ENCODE peak calls at places on chromosomes 7 and 10, in seven cellular contexts. H is colonic mucosa; Z is Peyer's patch; G is pancreas; T is naive thymus-derived CD4-positive, alpha-beta T cell; W is Karpas-422; A is mucosa of descending colon. N is an unnamed sample.

GRCh38 chr7:164882-165660 is 27.3 kb upstream of the FAM20C start:
- DNase-seq in H (peak), Z (no peak), G (peak), T (no peak), W (no peak), A (peak), N (peak)

GRCh38 chr7:141354251-141354650 is 197.0 kb upstream of the AGK start:
- DNase-seq in H (no peak), Z (no peak), G (no peak), T (no peak), W (no peak), A (no peak), N (no peak)

GRCh38 chr7:55185941-55186609 is 167.3 kb downstream of the EGFR start:
- DNase-seq in H (no peak), Z (no peak), G (no peak), T (no peak), W (no peak), A (no peak), N (no peak)

GRCh38 chr10:99520040-99520803 is 12.5 kb upstream of the NKX2-3 start:
- DNase-seq in H (peak), Z (no peak), G (peak), T (no peak), W (no peak), A (no peak), N (no peak)

GRCh38 chr7:48710995-48711394 is 213.4 kb upstream of the CDC14C start:
- DNase-seq in H (no peak), Z (no peak), G (no peak), T (no peak), W (peak), A (no peak), N (no peak)

GRCh38 chr7:46257766-46258448 is 336.8 kb upstream of the IGFBP3 start:
- DNase-seq in H (no peak), Z (no peak), G (no peak), T (no peak), W (no peak), A (no peak), N (no peak)

GRCh38 chr7:92647652-92648051 is 57.5 kb upstream of the FAM133B start:
- DNase-seq in H (no peak), Z (no peak), G (no peak), T (no peak), W (no peak), A (no peak), N (no peak)

GRCh38 chr10:12927896-12928295 is 73.6 kb downstream of the CCDC3 start:
- DNase-seq in H (no peak), Z (no peak), G (no peak), T (no peak), W (no peak), A (no peak), N (no peak)

GRCh38 chr7:77778535-77778934 is 19.7 kb downstream of the TMEM60 start:
- DNase-seq in H (no peak), Z (no peak), G (no peak), T (no peak), W (no peak), A (no peak), N (no peak)

GRCh38 chr10:13003004-13003403 is 1.5 kb upstream of the CCDC3 start:
- DNase-seq in H (no peak), Z (no peak), G (no peak), T (no peak), W (no peak), A (no peak), N (no peak)

GRCh38 chr7:111820621-111821020 is 258.3 kb upstream of the IMMP2L start:
- DNase-seq in H (no peak), Z (no peak), G (no peak), T (no peak), W (no peak), A (no peak), N (no peak)

GRCh38 chr7:38563736-38564135 is 67.4 kb downstream of the AMPH start:
- DNase-seq in H (no peak), Z (no peak), G (no peak), T (no peak), W (no peak), A (no peak), N (no peak)

DNA sequence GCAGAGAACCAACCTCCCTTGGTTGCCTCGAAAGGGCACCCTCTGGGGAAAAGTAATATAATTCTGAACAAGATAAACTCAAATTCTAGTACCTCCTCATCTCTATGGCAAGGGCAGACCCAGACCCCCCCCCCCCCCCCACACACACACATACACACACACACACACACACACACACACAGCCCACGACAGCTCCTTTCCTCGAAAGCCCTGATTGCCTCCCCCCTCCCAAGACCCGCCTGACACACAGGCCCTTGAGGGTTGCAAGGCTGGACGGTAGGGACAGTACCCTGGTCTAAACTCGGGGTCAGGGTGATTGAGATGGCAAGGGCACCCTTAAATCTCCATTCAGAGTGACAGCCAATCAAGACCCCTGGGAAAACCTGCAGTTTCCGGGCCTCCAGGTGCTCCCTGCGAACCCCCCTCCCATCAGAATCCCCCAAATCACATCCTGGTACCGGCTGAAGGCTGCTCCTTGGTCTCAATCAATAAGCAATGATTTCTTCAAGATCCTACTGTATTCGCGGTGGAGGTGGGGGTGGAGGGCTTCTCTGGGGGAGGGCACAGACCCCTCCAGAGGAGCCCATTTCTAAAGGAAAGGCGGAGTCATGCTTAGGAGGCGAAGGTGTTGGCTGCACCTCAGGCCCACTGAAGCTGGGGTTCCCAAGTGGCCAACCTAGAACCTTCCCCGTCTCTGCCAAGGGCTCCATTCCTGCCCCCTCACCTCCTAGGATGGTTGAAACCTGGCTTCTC is 100.7 kb downstream of the HIP1 start:
- DNase-seq in H (no peak), Z (no peak), G (no peak), T (no peak), W (no peak), A (no peak), N (no peak)
- H3K4me3 ChIP-seq in H (peak), Z (peak), G (peak), T (no peak), W (no peak), A (no peak), N (peak)

DNA sequence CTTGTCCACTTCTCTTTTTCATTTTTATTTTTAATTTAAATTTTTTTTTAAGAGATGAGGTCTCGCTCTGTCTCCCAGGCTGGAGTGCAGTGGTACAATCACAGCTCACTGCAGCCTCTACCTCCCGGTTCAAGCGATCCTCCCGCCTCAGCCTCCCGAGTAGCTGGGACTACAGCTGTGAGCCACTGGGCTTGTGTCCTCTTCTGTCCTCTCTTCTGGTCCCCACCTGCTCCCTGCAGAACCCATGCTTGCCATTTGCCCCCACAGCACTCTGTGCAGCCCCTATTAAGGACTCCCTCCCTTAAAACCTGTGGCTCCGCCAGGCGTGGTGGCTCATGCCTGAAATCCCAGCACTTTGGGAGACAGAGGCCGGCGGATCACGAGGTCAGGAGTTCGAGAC is 9.1 kb upstream of the FZD9 start:
- DNase-seq in H (no peak), Z (no peak), G (no peak), T (no peak), W (no peak), A (no peak), N (no peak)
- H3K4me3 ChIP-seq in H (no peak), Z (peak), G (no peak), T (no peak), W (no peak), A (no peak), N (no peak)

GRCh38 chr10:50577681-50578350 is 45.9 kb downstream of the SGMS1 start:
- DNase-seq in H (peak), Z (no peak), G (no peak), T (no peak), W (no peak), A (no peak), N (no peak)
- H3K4me3 ChIP-seq in H (no peak), Z (no peak), G (no peak), T (no peak), W (no peak), A (no peak), N (peak)

GRCh38 chr7:3042861-3043489 is 692 bp downstream of the CARD11 start:
- DNase-seq in H (peak), Z (no peak), G (no peak), T (peak), W (peak), A (peak), N (no peak)
- H3K4me3 ChIP-seq in H (peak), Z (peak), G (no peak), T (peak), W (peak), A (no peak), N (no peak)

GRCh38 chr10:22704348-22705341 is 9.7 kb downstream of the PIP4K2A start:
- DNase-seq in H (no peak), Z (no peak), G (no peak), T (no peak), W (no peak), A (no peak), N (no peak)
- H3K4me3 ChIP-seq in H (no peak), Z (no peak), G (no peak), T (no peak), W (no peak), A (no peak), N (no peak)

GRCh38 chr7:107638594-107638993 is 22.0 kb upstream of the SLC26A4 start:
- DNase-seq in H (no peak), Z (no peak), G (no peak), T (no peak), W (peak), A (no peak), N (no peak)
- H3K4me3 ChIP-seq in H (no peak), Z (no peak), G (no peak), T (no peak), W (peak), A (no peak), N (no peak)

N was measured in prostate gland.